ENCODE peak calls at places on chromosomes 4 and X, in seven cellular contexts. K, C, Y, A, P, G and R are unnamed samples.

GRCh38 chr4:24885342-24885741 is 27.5 kb downstream of the CCDC149 start:
- DNase-seq in G (no peak), Y (no peak), A (no peak), K (peak; percentile 27), P (no peak), C (no peak), R (no peak)

GRCh38 chrX:133580630-133581029 is 165.3 kb upstream of the GPC4 start:
- DNase-seq in P (no peak), C (no peak), Y (no peak), G (no peak), K (no peak), A (no peak), R (no peak)

GRCh38 chr4:78638324-78639172 is 87.0 kb downstream of the ANXA3 start:
- DNase-seq in A (no peak), C (no peak), G (no peak), K (no peak), Y (no peak), P (no peak), R (no peak)

GRCh38 chrX:119118780-119119395 is 8.7 kb downstream of the KIAA1210 start:
- DNase-seq in P (peak; percentile 57), A (peak; percentile 31), C (peak; percentile 42), K (peak; percentile 38), Y (peak; percentile 35), G (peak; percentile 14), R (peak; percentile 58)

GRCh38 chr4:105637409-105638258 is 70.9 kb downstream of the INTS12 start:
- DNase-seq in G (peak; percentile 72), A (peak; percentile 98), P (peak; percentile 73), Y (peak; percentile 27), K (peak; percentile 22), C (peak; percentile 3), R (peak; percentile 34)

GRCh38 chrX:153884136-153885076 is 1.6 kb downstream of the L1CAM start:
- DNase-seq in A (no peak), K (no peak), P (peak; percentile 40), G (no peak), C (no peak), Y (no peak), R (no peak)

GRCh38 chrX:42748067-42748850 is 29.7 kb downstream of the PPP1R2C start:
- DNase-seq in G (no peak), C (peak; percentile 37), K (no peak), Y (peak; percentile 30), A (no peak), P (no peak), R (no peak)

GRCh38 chr4:67460574-67460973 is 84.7 kb downstream of the CENPC start:
- DNase-seq in A (no peak), Y (no peak), K (no peak), C (no peak), G (no peak), P (no peak), R (no peak)

GRCh38 chr4:16513876-16514275 is 287.6 kb upstream of the TAPT1 start:
- DNase-seq in P (no peak), Y (no peak), C (peak; percentile 60), K (no peak), A (no peak), G (no peak), R (no peak)

GRCh38 chr4:172169871-172170270 is 356.7 kb downstream of the GALNTL6 start:
- DNase-seq in A (no peak), Y (no peak), C (peak; percentile 11), K (no peak), G (no peak), P (no peak), R (no peak)

GRCh38 chrX:39398973-39399268 is 597.7 kb downstream of the MID1IP1 start:
- DNase-seq in A (peak; percentile 66), G (no peak), C (no peak), K (no peak), P (no peak), Y (no peak), R (no peak)

GRCh38 chrX:124984140-124984813 is 335.4 kb upstream of the TEX13C start:
- DNase-seq in G (no peak), C (no peak), K (no peak), A (no peak), Y (no peak), P (no peak), R (no peak)

GRCh38 chrX:39983715-39984114 is 114.0 kb downstream of the BCOR start:
- DNase-seq in C (peak; percentile 31), Y (peak; percentile 71), G (no peak), K (no peak), P (no peak), A (no peak), R (no peak)

GRCh38 chr4:38036548-38036947 is 76.3 kb downstream of the PTTG2 start:
- DNase-seq in G (no peak), Y (no peak), A (no peak), C (no peak), P (no peak), K (no peak), R (no peak)

GRCh38 chr4:69322055-69322454 is 41.8 kb downstream of the UGT2B28 start:
- DNase-seq in Y (peak; percentile 3), K (no peak), G (no peak), A (no peak), C (peak; percentile 0), P (no peak), R (no peak)

GRCh38 chrX:19751068-19751467 is 136.3 kb downstream of the SH3KBP1 start:
- DNase-seq in A (no peak), Y (peak; percentile 2), G (no peak), C (no peak), K (no peak), P (no peak), R (peak; percentile 28)

GRCh38 chr4:67054901-67055300 is 490.4 kb downstream of the CENPC start:
- DNase-seq in Y (no peak), A (no peak), K (no peak), C (no peak), P (no peak), G (no peak), R (no peak)

GRCh38 chr4:53361451-53361850 is 4.4 kb downstream of the SCFD2 start:
- DNase-seq in A (no peak), P (no peak), Y (no peak), G (no peak), K (no peak), C (peak; percentile 32), R (no peak)

GRCh38 chr4:47852121-47852520 is 14.3 kb upstream of the CORIN start:
- DNase-seq in C (peak; percentile 92), P (no peak), A (no peak), K (no peak), Y (peak; percentile 81), G (no peak), R (no peak)

GRCh38 chr4:48403358-48403757 is 62.0 kb downstream of the SLAIN2 start:
- DNase-seq in G (no peak), Y (no peak), P (no peak), C (no peak), K (no peak), A (no peak), R (no peak)

GRCh38 chr4:74598611-74599325 is 153.8 kb downstream of the AREG start:
- DNase-seq in C (no peak), P (no peak), G (no peak), K (no peak), A (no peak), Y (peak; percentile 31), R (no peak)

GRCh38 chr4:62243895-62244294 is 1043.8 kb downstream of the ADGRL3 start:
- DNase-seq in Y (no peak), P (no peak), G (no peak), A (no peak), K (no peak), C (no peak), R (no peak)

GRCh38 chrX:68462653-68463052 is 29.4 kb upstream of the OPHN1 start:
- DNase-seq in Y (peak; percentile 36), P (no peak), K (no peak), G (no peak), C (peak; percentile 47), A (peak; percentile 6), R (peak; percentile 35)

GRCh38 chr4:54872246-54872645 is 214.5 kb downstream of the KIT start:
- DNase-seq in C (peak; percentile 35), Y (peak; percentile 42), G (no peak), A (no peak), K (no peak), P (no peak), R (no peak)

GRCh38 chrX:153551135-153551534 is 33.7 kb downstream of the ATP2B3 start:
- DNase-seq in G (no peak), A (no peak), K (no peak), Y (peak; percentile 64), P (no peak), C (peak; percentile 17), R (no peak)

GRCh38 chrX:17535229-17535628 is 160.2 kb downstream of the NHS start:
- DNase-seq in K (no peak), G (no peak), A (no peak), C (peak; percentile 20), Y (peak; percentile 21), P (no peak), R (peak; percentile 23)

GRCh38 chr4:148962539-148963290 is 520.5 kb upstream of the NR3C2 start:
- DNase-seq in Y (peak; percentile 6), G (no peak), K (no peak), A (no peak), P (no peak), C (peak; percentile 73), R (no peak)

GRCh38 chr4:75391489-75392166 is 122.6 kb downstream of the RCHY1 start:
- DNase-seq in A (no peak), C (no peak), K (no peak), G (no peak), P (no peak), Y (no peak), R (peak; percentile 11)

GRCh38 chrX:119605398-119605738 is 856 bp downstream of the NKRF start:
- DNase-seq in Y (no peak), K (no peak), P (no peak), C (no peak), G (no peak), A (peak; percentile 10), R (no peak)

GRCh38 chr4:133996431-133997121 is 205.0 kb downstream of the PABPC4L start:
- DNase-seq in Y (peak; percentile 7), A (no peak), G (no peak), P (no peak), C (no peak), K (no peak), R (peak; percentile 2)
- H3K4me3 ChIP-seq in Y (no peak overlapping the region), A (no peak overlapping the region), G (no peak overlapping the region), P (no peak overlapping the region), C (no peak overlapping the region), K (no peak overlapping the region), R (no peak overlapping the region)

GRCh38 chr4:140049024-140049923 is 104.7 kb downstream of the MAML3 start:
- DNase-seq in G (no peak), Y (peak; percentile 60), P (no peak), K (peak; percentile 64), C (peak; percentile 57), A (peak; percentile 16), R (peak; percentile 80)
- TF ChIP-seq CTCF in G (no peak), Y (no peak), P (no peak), K (peak; percentile 45), C (no peak), A (no peak), R (peak; percentile 9)

DNA sequence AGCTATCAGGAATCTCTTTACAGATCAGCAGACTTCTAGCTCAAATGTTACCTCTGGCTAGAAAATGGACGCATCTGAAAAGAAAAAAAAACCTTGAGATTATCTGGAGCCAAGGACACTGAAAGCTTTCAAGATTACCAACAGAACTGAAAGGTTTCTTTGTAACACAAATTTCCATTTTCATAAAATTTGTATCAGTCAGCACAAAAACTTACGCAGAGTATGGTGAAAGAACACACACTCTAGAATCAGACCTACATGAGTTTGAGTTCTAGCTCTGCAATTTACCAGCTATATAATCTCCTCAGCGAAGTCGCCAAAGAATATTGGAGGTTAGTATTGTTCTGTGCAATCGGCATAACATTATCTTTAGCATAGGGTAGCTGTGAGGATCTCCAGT is 1.8 kb downstream of the TAB3 start:
- DNase-seq in C (no peak), P (no peak), A (no peak), K (no peak), G (no peak), Y (no peak), R (no peak)
- H3K4me3 ChIP-seq in C (no peak overlapping the region), P (no peak overlapping the region), A (no peak overlapping the region), K (no peak overlapping the region), G (no peak overlapping the region), Y (no peak overlapping the region), R (no peak overlapping the region)

GRCh38 chr4:173827707-173828106 is 297.7 kb upstream of the HAND2 start:
- DNase-seq in Y (peak; percentile 13), G (no peak), A (no peak), P (no peak), C (no peak), K (no peak), R (peak; percentile 8)
- TF ChIP-seq CTCF in Y (peak; percentile 24), G (no peak), A (no peak), P (no peak), C (no peak), K (no peak), R (peak; percentile 19)